ENCODE peak calls at places on chromosomes 5 and 9, in five cellular contexts. Z, P, R, F and Y are unnamed samples.

GRCh38 chr5:13814293-13814692 is 130.2 kb downstream of the DNAH5 start:
- DNase-seq in Z (no peak), P (no peak), R (no peak), F (no peak), Y (peak)

GRCh38 chr9:114969269-114969668 is 38.9 kb upstream of the TNFSF8 start:
- DNase-seq in Z (no peak), P (no peak), R (no peak), F (no peak), Y (no peak)

GRCh38 chr9:104997536-104997935 is 69.6 kb upstream of the ABCA1 start:
- DNase-seq in Z (no peak), P (no peak), R (no peak), F (no peak), Y (no peak)

GRCh38 chr5:76372320-76373054 is 30.6 kb upstream of the IQGAP2 start:
- DNase-seq in Z (no peak), P (peak), R (peak), F (peak), Y (peak)

GRCh38 chr5:134226441-134227192 is 744 bp upstream of the PPP2CA start:
- DNase-seq in Z (no peak), P (peak), R (no peak), F (no peak), Y (peak)

GRCh38 chr9:36864491-36865410 is 169.3 kb downstream of the PAX5 start:
- DNase-seq in Z (no peak), P (no peak), R (no peak), F (no peak), Y (no peak)

GRCh38 chr9:33750307-33750838 is 45.0 kb upstream of the PRSS3 start:
- DNase-seq in Z (no peak), P (no peak), R (peak), F (no peak), Y (peak)

GRCh38 chr5:53246042-53246836 is 136.7 kb upstream of the MOCS2 start:
- DNase-seq in Z (no peak), P (no peak), R (no peak), F (peak), Y (peak)

GRCh38 chr5:73749485-73750270 is 123.7 kb downstream of the ARHGEF28 start:
- DNase-seq in Z (no peak), P (no peak), R (no peak), F (no peak), Y (peak)

GRCh38 chr9:26744362-26744965 is 148.1 kb downstream of the CAAP1 start:
- DNase-seq in Z (no peak), P (peak), R (peak), F (no peak), Y (peak)

GRCh38 chr5:13816126-13816525 is 128.4 kb downstream of the DNAH5 start:
- DNase-seq in Z (no peak), P (no peak), R (no peak), F (no peak), Y (no peak)

GRCh38 chr9:4510546-4511322 is 20.5 kb downstream of the SLC1A1 start:
- DNase-seq in Z (no peak), P (no peak), R (no peak), F (no peak), Y (no peak)

GRCh38 chr5:138573949-138574670 is 1.1 kb downstream of the HSPA9 start:
- DNase-seq in Z (no peak), P (no peak), R (no peak), F (no peak), Y (peak)

GRCh38 chr5:82922086-82922734 is 155.0 kb downstream of the TMEM167A start:
- DNase-seq in Z (no peak), P (no peak), R (no peak), F (no peak), Y (no peak)

GRCh38 chr5:43839218-43839617 is 236.2 kb downstream of the NNT start:
- DNase-seq in Z (no peak), P (no peak), R (no peak), F (no peak), Y (peak)

GRCh38 chr9:15352301-15352700 is 45.3 kb upstream of the TTC39B start:
- DNase-seq in Z (no peak), P (peak), R (no peak), F (no peak), Y (no peak)

GRCh38 chr9:90830051-90830450 is 28.4 kb downstream of the SYK start:
- DNase-seq in Z (no peak), P (no peak), R (no peak), F (no peak), Y (no peak)

GRCh38 chr5:127442085-127442484 is 75.4 kb upstream of the PRRC1 start:
- DNase-seq in Z (no peak), P (no peak), R (peak), F (no peak), Y (peak)
- TF ChIP-seq MAFK in Z (no peak), P (no peak), R (no peak), F (no peak), Y (no peak)

GRCh38 chr5:110413856-110414255 is 312.6 kb downstream of the TMEM232 start:
- DNase-seq in Z (no peak), P (no peak), R (no peak), F (no peak), Y (no peak)

GRCh38 chr5:110414360-110414759 is 312.1 kb downstream of the TMEM232 start:
- DNase-seq in Z (no peak), P (peak), R (no peak), F (no peak), Y (peak)
- TF ChIP-seq CTCF in Z (no peak), P (peak), R (no peak), F (no peak), Y (no peak)

GRCh38 chr9:101299901-101300300 is 84.9 kb downstream of the BAAT start:
- DNase-seq in Z (no peak), P (no peak), R (no peak), F (no peak), Y (no peak)
- TF ChIP-seq CEBPB in Z (no peak), P (no peak), R (no peak), F (no peak), Y (no peak)

GRCh38 chr5:1001406-1002270 is 7.0 kb upstream of the NKD2 start:
- DNase-seq in Z (no peak), P (no peak), R (no peak), F (no peak), Y (no peak)
- TF ChIP-seq MAFK in Z (no peak), P (no peak), R (no peak), F (no peak), Y (no peak)

GRCh38 chr9:132745911-132746709 is 75.8 kb downstream of the GTF3C4 start:
- DNase-seq in Z (no peak), P (no peak), R (no peak), F (no peak), Y (no peak)

GRCh38 chr9:132742821-132743311 is 72.6 kb downstream of the GTF3C4 start:
- DNase-seq in Z (no peak), P (no peak), R (no peak), F (no peak), Y (no peak)

GRCh38 chr9:132743886-132744544 is 73.8 kb downstream of the GTF3C4 start:
- DNase-seq in Z (no peak), P (no peak), R (no peak), F (no peak), Y (no peak)

GRCh38 chr9:132748450-132748849 is 78.2 kb downstream of the GTF3C4 start:
- DNase-seq in Z (no peak), P (no peak), R (no peak), F (no peak), Y (peak)

GRCh38 chr9:132744881-132745761 is 74.9 kb downstream of the GTF3C4 start:
- DNase-seq in Z (no peak), P (no peak), R (no peak), F (no peak), Y (no peak)
- TF ChIP-seq CTCF in Z (no peak), P (no peak), R (no peak), F (no peak), Y (no peak)